ENCODE peak calls at places on chromosomes 16 and 17, in five cellular contexts. E is stimulated activated CD4-positive, alpha-beta T cell treated with anti-CD3 and anti-CD28 coated beads, Interleukin-1b, Interleukin-23, amount 100 ng/mL, for 24 hours; H is G401; T is endothelial cell; U is activated CD4-positive, alpha-beta T cell treated with anti-CD3 and anti-CD28 coated beads, Interleukin-2, amount 50 U/mL, for 48 hours. Y is an unnamed sample.

GRCh38 chr17:59381716-59382570 is 50.5 kb downstream of the YPEL2 start:
- DNase-seq in U (no peak), H (peak), T (no peak), E (no peak), Y (no peak)

GRCh38 chr17:33671493-33671892 is 378.4 kb upstream of the ASIC2 start:
- DNase-seq in T (no peak), E (no peak), U (no peak), H (no peak), Y (no peak)

GRCh38 chr17:3735515-3735914 is 11.8 kb downstream of the HASPIN start:
- DNase-seq in E (no peak), T (no peak), U (no peak), H (no peak), Y (no peak)

GRCh38 chr16:6932871-6933390 is 399.7 kb upstream of the RBFOX1 start:
- DNase-seq in E (no peak), T (no peak), U (no peak), H (no peak), Y (no peak)

GRCh38 chr17:38628441-38628840 is 22.7 kb upstream of the SRCIN1 start:
- DNase-seq in H (peak), U (no peak), T (no peak), E (no peak), Y (no peak)

GRCh38 chr17:35063514-35064223 is at the start of gene RFFL:
- DNase-seq in T (peak), H (peak), E (peak), U (peak), Y (peak)

GRCh38 chr17:45018514-45019176 is 32.8 kb downstream of the DCAKD start:
- DNase-seq in U (peak), T (no peak), H (no peak), E (no peak), Y (no peak)

GRCh38 chr17:58351710-58352017 is 337 bp downstream of the SUPT4H1 start:
- DNase-seq in E (no peak), H (no peak), T (no peak), U (peak), Y (no peak)

GRCh38 chr17:64741038-64741641 is 79.0 kb upstream of the SMURF2 start:
- DNase-seq in U (no peak), H (peak), E (no peak), T (no peak), Y (no peak)

GRCh38 chr17:41966453-41967140 is at the start of gene CNP:
- DNase-seq in E (peak), U (peak), H (peak), T (peak), Y (peak)

GRCh38 chr16:30437511-30438046 is 7.7 kb upstream of the DCTPP1 start:
- DNase-seq in U (no peak), E (no peak), T (no peak), H (no peak), Y (no peak)

GRCh38 chr16:85542548-85542927 is 70.6 kb upstream of the GSE1 start:
- DNase-seq in U (no peak), H (no peak), T (no peak), E (no peak), Y (no peak)

GRCh38 chr16:89201467-89202377 is 1.4 kb upstream of the SLC22A31 start:
- DNase-seq in E (peak), T (peak), U (peak), H (peak), Y (no peak)

GRCh38 chr17:82399601-82400101 is 18.5 kb upstream of the HEXD start:
- DNase-seq in E (no peak), T (no peak), H (no peak), U (no peak), Y (no peak)

GRCh38 chr17:44556114-44556853 is 1.0 kb upstream of the FZD2 start:
- DNase-seq in E (no peak), H (peak), T (peak), U (no peak), Y (no peak)

Y was measured in iPS DF 6.9.